ENCODE peak calls at places on chromosomes 4 and X, in seven cellular contexts. S is ascending aorta, K is NCI-H1092 treated with DMSO at 0.1 percent for 48 hours, Z is HFFc6, U is EL, F is left lung, P is activated T-helper 1 cell treated with Interleukin-2 at 50 U/mL for 16 hours. M is an unnamed sample.

GRCh38 chr4:72525938-72526337 is 43.1 kb downstream of the ADAMTS3 start:
- DNase-seq in U (peak), F (peak), S (no peak), Z (no peak), K (no peak), P (no peak), M (peak)

GRCh38 chr4:162770761-162771490 is 395.8 kb downstream of the NAF1 start:
- DNase-seq in P (no peak), K (no peak), U (no peak), F (no peak), S (no peak), Z (no peak), M (no peak)

GRCh38 chr4:71832049-71832448 is 48.2 kb upstream of the GC start:
- DNase-seq in S (no peak), K (no peak), P (no peak), Z (no peak), F (no peak), U (no peak), M (no peak)

GRCh38 chrX:38754102-38754790 is 47.0 kb upstream of the MID1IP1 start:
- DNase-seq in F (no peak), U (peak), P (peak), Z (peak), K (peak), S (no peak), M (peak)

GRCh38 chrX:46637937-46638336 is 64.4 kb downstream of the CHST7 start:
- DNase-seq in U (peak), S (no peak), F (no peak), P (no peak), Z (peak), K (no peak), M (no peak)

GRCh38 chr4:154490589-154491340 is 834 bp downstream of the DCHS2 start:
- DNase-seq in K (no peak), S (no peak), F (peak), Z (no peak), P (no peak), U (no peak), M (no peak)

GRCh38 chr4:100098681-100099080 is 91.6 kb downstream of the DDIT4L start:
- DNase-seq in S (no peak), K (no peak), Z (no peak), F (no peak), P (no peak), U (no peak), M (no peak)

GRCh38 chrX:45240334-45240733 is 39.7 kb upstream of the DIPK2B start:
- DNase-seq in S (no peak), K (no peak), F (no peak), P (no peak), Z (no peak), U (no peak), M (no peak)

GRCh38 chr4:169279111-169279510 is 8.4 kb upstream of the SH3RF1 start:
- DNase-seq in F (no peak), P (no peak), Z (no peak), K (no peak), S (no peak), U (no peak), M (no peak)